ENCODE peak calls at places on chromosomes 13 and 19, in five cellular contexts. R, I, Z, W and Q are unnamed samples.

GRCh38 chr13:27309967-27310598 is 39.5 kb downstream of the RASL11A start:
- DNase-seq in R (peak; percentile 14), I (no peak), Z (no peak), W (no peak), Q (peak; percentile 41)

GRCh38 chr19:8087876-8088275 is 35.3 kb downstream of the CCL25 start:
- DNase-seq in R (no peak), I (no peak), Z (no peak), W (no peak), Q (no peak)

GRCh38 chr13:105445793-105446192 is 1089.7 kb downstream of the EFNB2 start:
- DNase-seq in R (no peak), I (no peak), Z (no peak), W (no peak), Q (peak; percentile 32)

GRCh38 chr19:40035996-40036395 is 20.0 kb downstream of the ZNF780B start:
- DNase-seq in R (no peak), I (no peak), Z (no peak), W (no peak), Q (no peak)

GRCh38 chr13:20482275-20482761 is 43.3 kb downstream of the CRYL1 start:
- DNase-seq in R (peak; percentile 72), I (no peak), Z (no peak), W (no peak), Q (no peak)

GRCh38 chr19:10612515-10613119 is 12.7 kb upstream of the SLC44A2 start:
- DNase-seq in R (no peak), I (no peak), Z (no peak), W (no peak), Q (no peak)

GRCh38 chr19:964761-965694 is 19.1 kb upstream of the WDR18 start:
- DNase-seq in R (peak; percentile 47), I (no peak), Z (no peak), W (no peak), Q (peak; percentile 20)

GRCh38 chr13:30148171-30148754 is 159.1 kb downstream of the KATNAL1 start:
- DNase-seq in R (no peak), I (no peak), Z (no peak), W (no peak), Q (no peak)

GRCh38 chr13:99433543-99434075 is 67.7 kb upstream of the TM9SF2 start:
- DNase-seq in R (no peak), I (no peak), Z (no peak), W (no peak), Q (no peak)

GRCh38 chr19:47498561-47498960 is 14.5 kb upstream of the KPTN start:
- DNase-seq in R (no peak), I (no peak), Z (no peak), W (no peak), Q (no peak)

GRCh38 chr13:29452773-29453574 is 142.5 kb downstream of the SLC7A1 start:
- DNase-seq in R (no peak), I (no peak), Z (no peak), W (no peak), Q (no peak)

GRCh38 chr19:19528721-19529490 is at the start of gene YJEFN3:
- DNase-seq in R (peak; percentile 19), I (peak; percentile 91), Z (no peak), W (no peak), Q (no peak)

GRCh38 chr19:37914908-37915307 is 7.9 kb downstream of the SIPA1L3 start:
- DNase-seq in R (no peak), I (no peak), Z (no peak), W (no peak), Q (no peak)

GRCh38 chr19:2050349-2050990 is 574 bp downstream of the MKNK2 start:
- DNase-seq in R (no peak), I (no peak), Z (no peak), W (no peak), Q (no peak)

GRCh38 chr19:2048104-2048958 is 2.7 kb downstream of the MKNK2 start:
- DNase-seq in R (no peak), I (peak; percentile 22), Z (no peak), W (no peak), Q (no peak)

GRCh38 chr19:2048959-2049740 is 1.9 kb downstream of the MKNK2 start:
- DNase-seq in R (peak; percentile 15), I (peak; percentile 26), Z (no peak), W (no peak), Q (peak; percentile 45)

GRCh38 chr19:2050991-2051770 is at the start of gene MKNK2:
- DNase-seq in R (peak; percentile 97), I (peak; percentile 88), Z (peak; percentile 96), W (peak; percentile 99), Q (peak; percentile 79)

GRCh38 chr19:2049741-2050348 is 1.2 kb downstream of the MKNK2 start:
- DNase-seq in R (peak; percentile 78), I (peak; percentile 55), Z (no peak), W (no peak), Q (peak; percentile 73)
- H3K9ac ChIP-seq in R (peak overlapping the region; percentile 79), I (peak overlapping the region; percentile 29), Z (peak overlapping the region; percentile 91), W (peak overlapping the region; percentile 89), Q (peak overlapping the region; percentile 86)

DNA sequence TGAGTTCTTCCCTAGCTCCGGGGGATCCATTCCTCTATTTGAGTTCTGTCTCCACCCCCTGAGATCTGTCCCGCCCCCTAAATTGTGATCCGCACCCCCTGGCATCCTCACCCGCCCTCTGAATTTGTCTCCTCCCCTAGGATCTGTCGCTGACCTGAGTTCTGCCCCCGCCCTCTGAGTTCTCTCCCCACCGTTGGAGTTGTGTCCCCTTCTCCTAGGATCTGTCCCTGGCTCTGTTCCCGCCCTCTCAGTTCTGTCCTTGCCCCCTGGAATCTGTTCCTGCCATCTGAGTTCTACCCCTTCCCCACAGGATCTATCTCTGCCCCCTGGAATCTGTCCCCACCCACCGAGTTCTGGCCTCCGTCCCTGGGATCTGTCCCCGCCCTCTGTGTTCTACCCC is 1.0 kb upstream of the SLC17A7 start:
- DNase-seq in R (no peak), I (no peak), Z (no peak), W (no peak), Q (no peak)
- H2BK12ac ChIP-seq in R (peak overlapping the region; percentile 13), I (no peak overlapping the region), Z (no peak overlapping the region), W (peak overlapping the region; percentile 63), Q (no peak overlapping the region)

DNA sequence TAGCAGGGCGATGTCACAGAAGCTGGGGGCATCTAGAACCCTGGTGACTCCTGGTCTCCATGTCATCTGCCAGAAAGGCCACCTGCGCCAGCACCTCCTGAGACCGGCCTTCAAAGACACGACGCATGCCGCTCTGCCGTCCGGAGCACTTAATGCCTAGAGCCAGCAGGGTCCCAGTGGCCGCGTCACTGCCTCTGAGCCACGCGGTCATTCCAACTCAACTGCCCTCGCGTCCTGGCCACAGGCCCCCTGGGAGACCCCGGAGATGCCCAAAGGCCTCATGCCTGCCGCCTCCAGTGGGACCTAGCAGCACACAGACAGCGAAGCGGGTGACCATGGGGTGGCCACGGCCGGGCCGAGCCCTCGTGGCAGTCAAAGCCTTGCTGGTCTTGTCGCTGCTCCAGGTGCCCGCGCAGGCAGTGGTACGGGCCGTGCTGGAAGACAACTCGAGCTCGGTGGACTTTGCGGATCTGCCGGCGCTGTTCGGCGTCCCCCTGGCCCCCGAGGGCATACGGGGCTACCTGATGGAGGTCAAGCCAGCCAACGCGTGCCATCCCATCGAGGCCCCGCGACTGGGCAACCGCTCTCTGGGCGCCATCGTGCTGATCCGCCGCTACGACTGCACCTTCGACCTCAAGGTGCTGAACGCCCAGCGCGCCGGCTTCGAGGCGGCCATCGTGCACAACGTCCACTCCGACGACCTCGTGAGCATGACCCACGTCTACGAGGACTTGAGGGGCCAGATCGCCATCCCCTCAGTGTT is at the start of gene ZNRF4:
- DNase-seq in R (no peak), I (no peak), Z (no peak), W (no peak), Q (no peak)
- H3K4me2 ChIP-seq in R (no peak within 1 kb of the TSS), I (no peak within 1 kb of the TSS), Z (no peak within 1 kb of the TSS), W (no peak within 1 kb of the TSS), Q (no peak within 1 kb of the TSS)

GRCh38 chr19:57803594-57804325 is 11.0 kb downstream of the ZNF552 start:
- DNase-seq in R (peak; percentile 76), I (peak; percentile 77), Z (peak; percentile 91), W (peak; percentile 78), Q (peak; percentile 86)
- H3K9ac ChIP-seq in R (peak overlapping the region; percentile 60), I (peak overlapping the region; percentile 97), Z (no peak overlapping the region), W (peak overlapping the region; percentile 72), Q (peak overlapping the region; percentile 90)

GRCh38 chr19:55442372-55443044 is 592 bp downstream of the SHISA7 start:
- DNase-seq in R (no peak), I (peak; percentile 67), Z (no peak), W (peak; percentile 71), Q (no peak)
- H2BK12ac ChIP-seq in R (no peak overlapping the region), I (no peak overlapping the region), Z (no peak overlapping the region), W (no peak overlapping the region), Q (no peak overlapping the region)

GRCh38 chr13:32086366-32086765 is 54.8 kb downstream of the FRY start:
- DNase-seq in R (no peak), I (no peak), Z (no peak), W (no peak), Q (no peak)

GRCh38 chr13:32092471-32092870 is 60.9 kb downstream of the FRY start:
- DNase-seq in R (no peak), I (no peak), Z (no peak), W (no peak), Q (no peak)

GRCh38 chr13:32086791-32087441 is 55.3 kb downstream of the FRY start:
- DNase-seq in R (no peak), I (no peak), Z (no peak), W (no peak), Q (no peak)

DNA sequence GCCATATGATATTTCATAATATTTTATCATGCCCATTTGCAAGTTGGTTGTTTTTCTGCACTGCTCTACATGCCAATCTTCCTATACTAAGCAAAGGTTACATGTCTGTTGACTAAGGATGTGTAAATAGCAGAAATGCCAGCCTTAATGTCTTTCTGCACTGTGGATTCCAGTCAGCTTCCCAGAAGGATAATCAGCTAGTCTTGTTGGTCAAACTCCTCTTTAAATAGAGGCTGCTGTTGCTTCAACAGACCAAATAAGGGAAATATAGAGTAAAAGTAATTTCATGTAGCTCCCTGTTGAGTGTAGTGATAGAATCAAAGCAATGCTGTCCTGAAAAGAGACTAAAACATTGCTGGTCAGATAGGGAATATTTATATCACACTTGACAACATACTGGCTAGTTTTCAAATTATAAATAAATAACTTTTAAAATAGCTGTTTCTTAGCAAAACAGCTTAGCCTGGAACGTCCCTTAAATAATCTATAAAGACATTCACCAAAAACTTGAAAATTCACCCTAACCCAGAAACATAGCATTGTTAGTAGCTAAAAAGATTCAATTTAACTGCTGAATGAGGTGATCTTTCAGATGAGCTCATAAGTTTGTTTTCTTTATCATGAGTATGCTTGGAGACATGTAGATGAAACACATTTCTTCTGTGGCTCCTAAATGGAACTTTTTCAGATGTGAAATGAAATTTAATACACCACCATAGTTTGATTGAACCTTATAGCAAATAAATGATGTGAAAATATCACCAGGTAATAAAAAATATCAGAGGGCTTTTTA is 56.6 kb downstream of the FRY start:
- DNase-seq in R (no peak), I (no peak), Z (no peak), W (no peak), Q (peak; percentile 5)
- H3K4me2 ChIP-seq in R (no peak overlapping the region), I (no peak overlapping the region), Z (no peak overlapping the region), W (no peak overlapping the region), Q (no peak overlapping the region)

GRCh38 chr13:109712187-109712601 is 74.2 kb downstream of the IRS2 start:
- DNase-seq in R (no peak), I (no peak), Z (no peak), W (no peak), Q (no peak)
- H3K9ac ChIP-seq in R (no peak overlapping the region), I (no peak overlapping the region), Z (no peak overlapping the region), W (no peak overlapping the region), Q (no peak overlapping the region)